ENCODE peak calls at places on chromosomes 1 and 21, in five cellular contexts. T, H, Y, E and J are unnamed samples.
A peak's percentile ranks its signal among the peaks of the same experiment; 100 is the strongest.

GRCh38 chr1:2547210-2548067 is 8.7 kb upstream of the TNFRSF14 start:
- DNase-seq in T (no peak), H (no peak), Y (no peak), E (no peak), J (no peak)

GRCh38 chr1:53682881-53683280 is 56.1 kb downstream of the GLIS1 start:
- DNase-seq in T (no peak), H (no peak), Y (no peak), E (no peak), J (no peak)

GRCh38 chr21:30638686-30639085 is 3.7 kb downstream of the KRTAP20-2 start:
- DNase-seq in T (no peak), H (no peak), Y (no peak), E (no peak), J (no peak)

GRCh38 chr1:178693368-178693767 is 31.7 kb upstream of the RALGPS2 start:
- DNase-seq in T (no peak), H (no peak), Y (no peak), E (no peak), J (no peak)

GRCh38 chr1:226649780-226650179 is 89.3 kb downstream of the ITPKB start:
- DNase-seq in T (no peak), H (no peak), Y (no peak), E (no peak), J (no peak)

GRCh38 chr1:54169068-54169467 is 16.3 kb upstream of the CDCP2 start:
- DNase-seq in T (no peak), H (no peak), Y (no peak), E (no peak), J (no peak)

GRCh38 chr1:156499194-156499702 is 1.3 kb downstream of the MEF2D start:
- DNase-seq in T (no peak), H (no peak), Y (peak; percentile 25), E (no peak), J (peak; percentile 68)

GRCh38 chr1:41483960-41484844 is at the start of gene EDN2:
- DNase-seq in T (peak; percentile 66), H (no peak), Y (peak; percentile 95), E (no peak), J (no peak)

GRCh38 chr1:174040387-174040786 is 18.2 kb upstream of the RC3H1 start:
- DNase-seq in T (peak; percentile 67), H (no peak), Y (no peak), E (no peak), J (no peak)

GRCh38 chr1:42340093-42340492 is 5.1 kb upstream of the FOXJ3 start:
- DNase-seq in T (no peak), H (no peak), Y (peak; percentile 51), E (no peak), J (no peak)

GRCh38 chr1:205812271-205812877 is 624 bp downstream of the SLC41A1 start:
- DNase-seq in T (no peak), H (no peak), Y (no peak), E (peak; percentile 39), J (peak; percentile 76)

GRCh38 chr1:230067871-230068814 is 1.1 kb downstream of the GALNT2 start:
- DNase-seq in T (no peak), H (no peak), Y (peak; percentile 31), E (no peak), J (peak; percentile 73)

GRCh38 chr1:112911506-112911905 is 44.5 kb downstream of the SLC16A1 start:
- DNase-seq in T (no peak), H (no peak), Y (no peak), E (no peak), J (no peak)

GRCh38 chr1:166730299-166730888 is 108.9 kb upstream of the POGK start:
- DNase-seq in T (no peak), H (no peak), Y (no peak), E (no peak), J (no peak)

GRCh38 chr21:37196847-37197246 is 70.3 kb downstream of the VPS26C start:
- DNase-seq in T (no peak), H (no peak), Y (no peak), E (no peak), J (no peak)

GRCh38 chr1:162275622-162276175 is 101.0 kb downstream of the SPATA46 start:
- DNase-seq in T (no peak), H (no peak), Y (no peak), E (no peak), J (no peak)

GRCh38 chr1:220182656-220183055 is 88.7 kb downstream of the IARS2 start:
- DNase-seq in T (no peak), H (no peak), Y (no peak), E (no peak), J (no peak)

GRCh38 chr21:40047993-40048730 is 180.9 kb downstream of the PCP4 start:
- DNase-seq in T (peak; percentile 83), H (no peak), Y (no peak), E (no peak), J (peak; percentile 36)

GRCh38 chr1:110638556-110638955 is 32.4 kb upstream of the KCNA2 start:
- DNase-seq in T (no peak), H (no peak), Y (no peak), E (no peak), J (no peak)

GRCh38 chr1:39102537-39103320 is 76.6 kb downstream of the NDUFS5 start:
- DNase-seq in T (peak; percentile 58), H (no peak), Y (no peak), E (peak; percentile 58), J (no peak)

GRCh38 chr1:223155153-223155552 is 12.1 kb upstream of the TLR5 start:
- DNase-seq in T (no peak), H (no peak), Y (no peak), E (no peak), J (no peak)

GRCh38 chr1:202159534-202160371 is 649 bp downstream of the PTPN7 start:
- DNase-seq in T (no peak), H (no peak), Y (no peak), E (no peak), J (no peak)

GRCh38 chr1:14598007-14598497 is 433 bp upstream of the KAZN start:
- DNase-seq in T (no peak), H (no peak), Y (no peak), E (no peak), J (no peak)

GRCh38 chr1:150613061-150613920 is 16.1 kb downstream of the ENSA start:
- DNase-seq in T (no peak), H (no peak), Y (no peak), E (no peak), J (no peak)

GRCh38 chr1:172931340-172931739 is 119.4 kb downstream of the TNFSF18 start:
- DNase-seq in T (no peak), H (no peak), Y (no peak), E (no peak), J (no peak)
- H3K4me1 ChIP-seq in T (peaks cover 20% of the 10 kb centered on the region), H (no peaks in the 10 kb centered on the region), Y (peaks cover 9% of the 10 kb centered on the region), E (no peaks in the 10 kb centered on the region), J (no peaks in the 10 kb centered on the region)

DNA sequence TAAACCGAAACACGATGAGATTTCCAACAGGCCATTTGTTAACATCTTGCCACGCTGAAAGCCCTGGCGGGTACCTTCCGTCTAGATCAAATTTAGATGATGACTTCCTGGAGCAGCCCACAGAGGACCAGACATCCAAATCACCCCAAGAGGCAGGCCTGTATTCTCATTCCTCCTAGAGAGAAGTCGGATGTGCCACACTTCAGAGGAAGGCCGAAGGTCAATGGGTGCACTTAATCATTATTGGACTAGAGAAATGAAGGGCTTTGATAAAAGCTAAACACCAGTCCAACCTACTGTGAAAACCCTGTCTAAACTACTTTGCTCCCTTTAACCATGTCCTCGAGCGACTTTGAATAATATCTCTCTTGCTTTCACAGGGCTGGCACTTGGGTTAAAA is 76.6 kb downstream of the BCAR3 start:
- DNase-seq in T (no peak), H (no peak), Y (no peak), E (no peak), J (no peak)
- H3K4me1 ChIP-seq in T (peaks cover 50% of the 10 kb centered on the region), H (no peaks in the 10 kb centered on the region), Y (peaks cover 34% of the 10 kb centered on the region), E (peaks cover 3% of the 10 kb centered on the region), J (peaks cover 61% of the 10 kb centered on the region)

GRCh38 chr1:232933026-232933425 is 17.4 kb upstream of the NTPCR start:
- DNase-seq in T (no peak), H (no peak), Y (no peak), E (no peak), J (no peak)
- H3K4me1 ChIP-seq in T (no peaks in the 10 kb centered on the region), H (no peaks in the 10 kb centered on the region), Y (no peaks in the 10 kb centered on the region), E (no peaks in the 10 kb centered on the region), J (no peaks in the 10 kb centered on the region)

GRCh38 chr1:245876586-245876985 is 630.5 kb downstream of the SMYD3 start:
- DNase-seq in T (no peak), H (no peak), Y (no peak), E (no peak), J (no peak)

GRCh38 chr1:245878585-245878984 is 628.5 kb downstream of the SMYD3 start:
- DNase-seq in T (no peak), H (no peak), Y (no peak), E (no peak), J (no peak)

GRCh38 chr1:245880754-245881403 is 626.2 kb downstream of the SMYD3 start:
- DNase-seq in T (no peak), H (no peak), Y (no peak), E (no peak), J (no peak)

GRCh38 chr1:245877976-245878375 is 629.1 kb downstream of the SMYD3 start:
- DNase-seq in T (no peak), H (no peak), Y (no peak), E (no peak), J (no peak)

DNA sequence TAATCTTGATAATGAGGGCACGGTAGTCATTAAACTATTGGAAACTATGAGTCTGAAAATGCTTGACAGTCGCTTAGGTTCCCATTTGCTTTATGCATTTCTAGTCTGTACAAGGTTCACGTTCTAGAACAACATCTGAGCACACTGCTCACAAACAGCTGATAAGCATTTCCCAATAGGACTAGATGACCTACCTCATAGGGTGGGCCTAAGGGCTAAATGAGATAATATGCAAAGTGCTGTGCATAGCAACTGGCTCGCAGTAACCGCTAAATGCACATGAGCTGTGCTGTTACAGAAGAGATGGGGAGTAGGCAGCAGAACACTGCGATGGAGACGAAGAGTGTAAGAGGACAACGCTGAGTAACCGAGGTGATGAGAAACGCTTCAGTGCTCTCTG is 628.0 kb downstream of the SMYD3 start:
- DNase-seq in T (no peak), H (no peak), Y (no peak), E (no peak), J (no peak)
- H3K4me1 ChIP-seq in T (peaks cover 19% of the 10 kb centered on the region), H (no peaks in the 10 kb centered on the region), Y (peaks cover 17% of the 10 kb centered on the region), E (no peaks in the 10 kb centered on the region), J (no peaks in the 10 kb centered on the region)